ENCODE peak calls at places on chromosomes 7 and 10, in four cellular contexts. J is psoas muscle; A is Peyer's patch; K is effector memory CD4-positive, alpha-beta T cell. O is an unnamed sample. For H3K4me1, the result is how much of the 10 kb centered on the place peaks cover.

GRCh38 chr7:98178321-98178720 is 32.9 kb upstream of the BHLHA15 start:
- DNase-seq in J (peak), K (no peak), A (no peak), O (no peak)

GRCh38 chr7:135335628-135336139 is 102.0 kb downstream of the STRA8 start:
- DNase-seq in A (peak), K (no peak), J (peak), O (peak)

GRCh38 chr10:79383974-79384606 is 36.8 kb downstream of the PPIF start:
- DNase-seq in A (peak), K (no peak), J (no peak), O (no peak)

GRCh38 chr10:132836248-132836831 is 50.4 kb upstream of the NKX6-2 start:
- DNase-seq in A (peak), K (no peak), J (peak), O (no peak)

GRCh38 chr10:34875061-34875460 is 60.0 kb upstream of the PARD3 start:
- DNase-seq in K (no peak), J (no peak), A (no peak), O (no peak)

GRCh38 chr10:110397856-110398255 is 93.1 kb upstream of the SMNDC1 start:
- DNase-seq in J (no peak), K (no peak), A (no peak), O (no peak)

GRCh38 chr7:44394636-44395035 is 69.2 kb upstream of the CAMK2B start:
- DNase-seq in J (no peak), A (no peak), K (no peak), O (no peak)

GRCh38 chr7:771241-772004 is 44.3 kb upstream of the PRKAR1B start:
- DNase-seq in K (no peak), J (peak), A (peak), O (peak)

GRCh38 chr7:22280031-22280430 is 76.9 kb downstream of the RAPGEF5 start:
- DNase-seq in J (no peak), A (no peak), K (no peak), O (no peak)

GRCh38 chr10:71972746-71973695 is 8.8 kb downstream of the CHST3 start:
- DNase-seq in J (no peak), K (no peak), A (no peak), O (no peak)

GRCh38 chr10:71973777-71974488 is 9.7 kb downstream of the CHST3 start:
- DNase-seq in K (no peak), A (no peak), J (no peak), O (no peak)

GRCh38 chr10:71975891-71976725 is 11.9 kb downstream of the CHST3 start:
- DNase-seq in A (no peak), K (no peak), J (peak), O (peak)

GRCh38 chr10:71975087-71975890 is 11.1 kb downstream of the CHST3 start:
- DNase-seq in J (peak), A (no peak), K (no peak), O (peak)

GRCh38 chr10:71974489-71975011 is 10.4 kb downstream of the CHST3 start:
- DNase-seq in J (peak), A (no peak), K (no peak), O (no peak)
- H3K4me1 ChIP-seq in J (half or more), A (under half), K (under half), O (under half)

GRCh38 chr10:576130-576465 is 113.4 kb downstream of the DIP2C start:
- DNase-seq in A (no peak), J (peak), K (no peak), O (no peak)
- H3K27ac ChIP-seq in A (no peak), J (no peak), K (no peak), O (no peak)

GRCh38 chr7:2487586-2488271 is 11.5 kb upstream of the GRIFIN start:
- DNase-seq in J (no peak), K (no peak), A (no peak), O (no peak)
- H3K4me1 ChIP-seq in J (under half), K (under half), A (under half), O (under half)

GRCh38 chr7:128845475-128845874 is 15.3 kb downstream of the FLNC start:
- DNase-seq in J (peak), K (no peak), A (no peak), O (no peak)

GRCh38 chr7:128846781-128847444 is 15.7 kb upstream of the ATP6V1F start:
- DNase-seq in K (no peak), A (no peak), J (no peak), O (no peak)

GRCh38 chr7:128844777-128845311 is 14.6 kb downstream of the FLNC start:
- DNase-seq in K (no peak), A (no peak), J (peak), O (no peak)

GRCh38 chr7:128847721-128848211 is 14.9 kb upstream of the ATP6V1F start:
- DNase-seq in J (no peak), K (no peak), A (no peak), O (no peak)

DNA sequence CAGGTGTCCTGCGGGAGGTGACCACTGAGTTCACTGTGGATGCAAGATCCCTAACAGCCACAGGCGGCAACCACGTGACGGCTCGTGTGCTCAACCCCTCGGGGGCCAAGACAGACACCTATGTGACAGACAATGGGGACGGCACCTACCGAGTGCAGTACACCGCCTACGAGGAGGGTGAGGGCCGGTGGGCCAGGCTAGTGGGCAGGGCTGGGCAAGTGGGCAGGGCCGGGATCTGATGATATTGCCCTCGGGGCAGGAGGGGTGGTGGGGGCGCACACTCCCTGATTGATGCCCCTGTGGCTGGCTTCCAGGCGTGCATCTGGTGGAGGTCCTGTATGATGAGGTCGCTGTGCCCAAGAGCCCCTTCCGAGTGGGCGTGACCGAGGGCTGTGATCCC is 15.8 kb downstream of the FLNC start:
- DNase-seq in J (peak), A (no peak), K (no peak), O (no peak)
- H3K27ac ChIP-seq in J (peak), A (no peak), K (no peak), O (no peak)

DNA sequence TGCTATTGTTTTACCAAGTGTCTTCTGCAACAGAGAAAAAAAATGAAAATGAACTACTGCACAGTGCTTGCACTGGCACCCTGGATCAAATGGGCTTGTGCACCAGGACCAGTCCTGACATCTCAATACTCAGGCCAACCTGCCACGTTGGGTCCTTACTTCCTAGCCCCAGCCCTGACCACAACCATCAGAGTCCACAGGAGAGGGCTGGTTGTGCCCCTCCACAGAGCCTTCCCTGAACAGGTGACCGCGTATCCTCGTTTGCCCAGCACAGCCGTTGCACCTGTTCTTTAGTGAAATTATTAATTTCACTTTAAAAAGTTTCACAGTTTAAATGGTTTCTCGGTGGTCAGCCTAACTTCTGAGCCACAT is 79.2 kb downstream of the GRID1 start:
- DNase-seq in A (no peak), K (no peak), J (no peak), O (no peak)
- H3K4me1 ChIP-seq in A (under half), K (under half), J (under half), O (under half)

DNA sequence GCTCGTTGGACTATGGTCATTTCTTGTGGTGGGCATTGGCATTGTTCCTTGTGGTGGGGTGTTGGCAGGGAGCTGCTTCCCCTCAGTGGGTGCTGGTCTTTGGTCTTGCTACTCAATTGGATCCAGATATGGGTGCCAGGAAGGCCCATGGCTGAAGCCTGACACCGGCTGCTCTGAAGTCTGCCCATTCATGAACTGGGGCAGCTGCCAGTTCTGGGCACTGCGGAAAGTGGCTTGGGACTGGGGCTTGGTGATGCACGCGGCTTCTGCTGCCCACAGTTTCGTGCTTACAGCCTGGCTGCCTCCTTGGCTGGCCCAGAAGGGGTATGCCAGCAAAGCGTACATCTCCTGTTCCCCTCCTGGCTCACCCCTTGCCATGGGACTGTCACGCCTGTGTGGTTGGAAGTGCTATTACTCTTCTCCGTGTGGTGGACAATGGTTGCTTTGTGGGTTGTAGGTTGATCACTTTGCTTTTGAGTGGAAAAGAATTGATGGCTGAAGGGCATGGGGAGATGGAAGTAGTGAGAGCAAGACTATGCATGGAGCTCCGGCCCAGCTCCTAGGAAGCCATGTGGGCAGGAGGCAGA is 54.7 kb downstream of the ADAMTS14 start:
- DNase-seq in A (no peak), K (no peak), J (no peak), O (no peak)
- H3K27ac ChIP-seq in A (no peak), K (no peak), J (no peak), O (no peak)

GRCh38 chr7:45654341-45654740 is 80.2 kb downstream of the ADCY1 start:
- DNase-seq in J (no peak), K (no peak), A (no peak), O (no peak)
- H3K4me1 ChIP-seq in J (under half), K (under half), A (under half), O (under half)

DNA sequence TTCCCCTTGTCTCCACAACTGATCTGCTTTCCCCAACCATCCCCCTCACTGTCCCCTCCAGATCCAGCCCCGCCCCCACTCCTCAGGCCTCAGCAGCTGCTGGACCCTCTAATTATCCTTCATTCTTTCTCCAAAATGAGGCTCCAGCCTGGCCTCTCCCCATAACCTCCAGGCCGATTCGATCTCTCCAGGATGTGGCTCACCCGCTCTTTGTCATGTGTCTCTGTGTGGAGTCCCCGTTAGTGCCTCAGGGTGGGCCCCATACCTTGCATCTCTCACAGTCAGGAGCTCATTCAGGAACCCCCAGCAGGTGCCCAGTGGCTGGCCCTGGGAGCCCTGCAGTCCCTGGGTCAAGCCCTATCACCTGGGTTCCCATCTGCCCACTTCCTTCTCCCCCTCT is 1.3 kb downstream of the PILRA start:
- DNase-seq in J (no peak), A (no peak), K (no peak), O (no peak)
- H3K27ac ChIP-seq in J (no peak), A (no peak), K (no peak), O (no peak)